ENCODE peak calls at places on chromosomes 16 and 17, in seven cellular contexts. G is fibroblast of lung, A is mammary epithelial cell, C is IMR-90, O is GM23248, I is hepatocyte, Y is MM.1S. Q is an unnamed sample. For H3K4me1 and H4K20me1, the result is how much of the 10 kb centered on the place peaks cover.

GRCh38 chr16:72923757-72924156 is 124.2 kb downstream of the ZFHX3 start:
- DNase-seq in G (no peak), A (no peak), C (no peak), O (no peak), I (no peak), Y (no peak), Q (no peak)

GRCh38 chr16:84183911-84184310 is 2.9 kb downstream of the TAF1C start:
- DNase-seq in G (no peak), A (no peak), C (no peak), O (peak), I (no peak), Y (no peak), Q (no peak)

GRCh38 chr16:56610017-56610608 is 1.7 kb downstream of the MT2A start:
- DNase-seq in G (peak), A (peak), C (peak), O (peak), I (peak), Y (no peak), Q (peak)

GRCh38 chr16:50733468-50733867 is 8.4 kb upstream of the CYLD start:
- DNase-seq in G (no peak), A (no peak), C (no peak), O (no peak), I (no peak), Y (no peak), Q (no peak)

GRCh38 chr17:63019138-63019873 is 53.3 kb downstream of the TANC2 start:
- DNase-seq in G (no peak), A (peak), C (no peak), O (no peak), I (no peak), Y (no peak), Q (no peak)

GRCh38 chr16:89375021-89375420 is 115.3 kb downstream of the ANKRD11 start:
- DNase-seq in G (peak), A (no peak), C (peak), O (no peak), I (no peak), Y (no peak), Q (no peak)

GRCh38 chr17:56756536-56756935 is 77.2 kb downstream of the C17orf67 start:
- DNase-seq in G (peak), A (peak), C (peak), O (peak), I (peak), Y (no peak), Q (no peak)

GRCh38 chr17:75487351-75488070 is 27.8 kb downstream of the CASKIN2 start:
- DNase-seq in G (no peak), A (no peak), C (no peak), O (no peak), I (no peak), Y (no peak), Q (no peak)

GRCh38 chr16:15754821-15755534 is 101.8 kb downstream of the MYH11 start:
- DNase-seq in G (no peak), A (peak), C (no peak), O (no peak), I (no peak), Y (no peak), Q (no peak)

GRCh38 chr16:17544785-17545184 is 74.0 kb upstream of the XYLT1 start:
- DNase-seq in G (no peak), A (no peak), C (no peak), O (no peak), I (no peak), Y (no peak), Q (no peak)

GRCh38 chr17:72424505-72425117 is 303.8 kb downstream of the SOX9 start:
- DNase-seq in G (no peak), A (no peak), C (no peak), O (no peak), I (no peak), Y (no peak), Q (no peak)
- H3K4me1 ChIP-seq in G (under half), A (under half), C (under half), O (under half), I (half or more), Y (under half), Q (under half)

GRCh38 chr17:28744802-28745051 is 916 bp downstream of the TRAF4 start:
- DNase-seq in G (no peak), A (no peak), C (no peak), O (no peak), I (no peak), Y (no peak), Q (no peak)
- H4K20me1 ChIP-seq in G (under half), A (under half), C (half or more), O (under half), I (under half), Y (under half), Q (under half)

DNA sequence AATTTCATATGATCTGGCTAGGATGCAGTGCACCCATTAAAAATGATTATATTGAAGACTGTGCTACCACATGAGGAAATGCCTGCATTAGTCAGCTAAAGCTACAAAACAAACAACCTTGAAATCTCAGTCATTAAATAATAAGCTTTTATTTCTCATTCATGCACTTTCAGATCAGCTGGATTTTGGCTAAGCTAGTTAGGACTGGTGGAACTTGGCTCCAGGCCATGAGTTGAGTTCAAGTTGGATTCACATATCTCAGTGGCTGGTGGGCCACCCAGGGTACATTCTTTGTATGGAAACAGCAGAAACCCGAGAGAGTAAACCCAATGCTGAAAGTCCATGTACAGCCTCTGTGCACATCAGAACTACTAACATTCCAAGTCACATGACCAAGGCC is 6.4 kb upstream of the SLFN12L start:
- DNase-seq in G (no peak), A (no peak), C (peak), O (no peak), I (no peak), Y (no peak), Q (no peak)
- H3K4me1 ChIP-seq in G (under half), A (under half), C (under half), O (under half), I (under half), Y (under half), Q (under half)

GRCh38 chr17:47201168-47201567 is 8.0 kb upstream of the MYL4 start:
- DNase-seq in G (no peak), A (no peak), C (no peak), O (no peak), I (peak), Y (no peak), Q (no peak)

GRCh38 chr17:47205419-47205963 is 3.7 kb upstream of the MYL4 start:
- DNase-seq in G (peak), A (peak), C (peak), O (peak), I (peak), Y (peak), Q (peak)

GRCh38 chr17:47204722-47205418 is 4.3 kb upstream of the MYL4 start:
- DNase-seq in G (peak), A (peak), C (peak), O (peak), I (no peak), Y (peak), Q (peak)

GRCh38 chr17:47207143-47208067 is 1.7 kb upstream of the MYL4 start:
- DNase-seq in G (no peak), A (no peak), C (no peak), O (no peak), I (no peak), Y (no peak), Q (no peak)

DNA sequence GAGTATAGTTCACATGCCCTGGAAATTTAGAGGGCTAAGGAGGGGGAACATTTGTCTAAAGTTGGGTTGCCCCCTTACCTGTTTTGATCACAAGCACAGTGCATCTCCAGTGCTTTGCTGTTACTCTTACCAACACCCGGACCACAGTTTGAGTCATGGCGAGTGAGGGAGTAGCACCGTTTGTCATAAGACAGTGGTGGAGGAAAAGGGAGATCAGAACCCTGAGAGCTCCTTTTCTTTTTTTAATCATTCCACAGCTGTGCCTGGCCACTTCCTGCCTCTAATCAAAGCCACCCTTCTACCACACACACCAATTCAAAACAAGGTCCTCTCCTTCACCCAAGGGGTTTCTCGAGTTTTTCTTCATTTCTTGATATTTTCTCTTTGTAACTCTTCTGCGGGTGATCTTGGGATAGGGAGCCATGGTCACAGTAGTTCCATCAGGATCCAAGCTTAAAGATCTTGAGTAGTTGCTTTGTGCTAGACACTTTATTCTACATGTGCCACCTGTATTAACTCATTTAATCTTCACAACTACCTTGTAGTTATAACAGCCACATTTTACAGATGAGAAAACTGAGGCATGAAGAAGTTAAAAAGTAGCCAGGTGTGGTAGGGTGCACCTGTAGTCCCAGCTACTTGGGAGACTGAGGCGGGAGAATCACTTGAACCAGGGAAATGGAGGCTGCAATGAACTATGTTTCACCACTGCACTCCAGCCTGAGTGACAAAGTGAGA is 5.0 kb upstream of the MYL4 start:
- DNase-seq in G (no peak), A (peak), C (peak), O (peak), I (no peak), Y (peak), Q (no peak)
- H4K20me1 ChIP-seq in G (under half), A (under half), C (under half), O (under half), I (under half), Y (under half), Q (under half)

GRCh38 chr16:67164599-67165061 is at the start of gene HSF4:
- DNase-seq in G (peak), A (no peak), C (no peak), O (peak), I (peak), Y (peak), Q (no peak)
- H3K4me1 ChIP-seq in G (under half), A (under half), C (under half), O (under half), I (under half), Y (under half), Q (under half)

DNA sequence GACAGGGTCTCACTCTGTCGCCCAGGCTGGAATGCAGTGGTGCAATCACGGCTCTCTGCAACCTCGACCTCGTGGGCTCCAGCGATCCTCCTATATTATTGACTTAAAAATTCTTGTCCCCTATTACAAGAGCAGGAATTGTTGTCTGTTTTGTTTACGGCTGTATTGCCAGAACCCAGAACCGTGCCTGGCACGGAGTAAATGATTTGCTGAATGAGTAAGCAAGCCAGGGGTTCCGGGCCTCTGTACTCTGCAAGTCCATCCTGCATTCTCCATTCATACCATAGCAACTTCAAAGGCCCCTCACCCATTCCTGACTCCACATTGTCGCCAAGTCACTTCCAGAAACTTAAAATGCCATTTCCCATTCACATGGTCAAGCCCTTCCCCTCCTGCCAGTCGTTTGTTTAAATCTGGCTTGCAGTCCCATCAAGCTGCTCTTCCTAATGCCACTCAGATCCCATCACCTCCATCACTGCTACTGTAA is 6.9 kb downstream of the ADCY9 start:
- DNase-seq in G (no peak), A (no peak), C (no peak), O (no peak), I (no peak), Y (no peak), Q (no peak)
- H4K20me1 ChIP-seq in G (under half), A (under half), C (half or more), O (under half), I (under half), Y (under half), Q (under half)

GRCh38 chr17:41907185-41907556 is 11.6 kb downstream of the ACLY start:
- DNase-seq in G (peak), A (no peak), C (peak), O (peak), I (no peak), Y (no peak), Q (no peak)

GRCh38 chr17:41907633-41908539 is 10.9 kb downstream of the ACLY start:
- DNase-seq in G (peak), A (no peak), C (peak), O (peak), I (peak), Y (no peak), Q (no peak)

GRCh38 chr17:41906465-41907184 is 12.1 kb downstream of the ACLY start:
- DNase-seq in G (peak), A (no peak), C (peak), O (no peak), I (no peak), Y (no peak), Q (no peak)

GRCh38 chr17:41905172-41905571 is 13.6 kb downstream of the ACLY start:
- DNase-seq in G (no peak), A (no peak), C (no peak), O (no peak), I (no peak), Y (no peak), Q (no peak)

GRCh38 chr17:41904242-41904841 is 14.4 kb downstream of the ACLY start:
- DNase-seq in G (no peak), A (no peak), C (no peak), O (no peak), I (no peak), Y (no peak), Q (no peak)
- H3K4me1 ChIP-seq in G (under half), A (under half), C (under half), O (under half), I (under half), Y (under half), Q (under half)

Q was measured in PC-9.